ENCODE peak calls at places on chromosomes 13 and 19, in ten cellular contexts. L, V, E, F, N, U, B, H, D and M are unnamed samples.

GRCh38 chr19:35253316-35254286 is 4.8 kb downstream of the LSR start:
- DNase-seq in L (no peak), V (no peak), E (peak), F (no peak), N (no peak), U (peak), B (no peak), H (no peak), D (no peak), M (no peak)

GRCh38 chr13:43129511-43130130 is 106.2 kb downstream of the DNAJC15 start:
- DNase-seq in L (no peak), V (no peak), E (no peak), F (no peak), N (no peak), U (no peak), B (no peak), H (no peak), D (no peak), M (no peak)

GRCh38 chr13:71851541-71851940 is 15.5 kb downstream of the DACH1 start:
- DNase-seq in L (no peak), V (no peak), E (no peak), F (no peak), N (no peak), U (no peak), B (no peak), H (no peak), D (no peak), M (no peak)

GRCh38 chr19:45451181-45451849 is 16.5 kb upstream of the FOSB start:
- DNase-seq in L (no peak), V (peak), E (no peak), F (peak), N (no peak), U (no peak), B (peak), H (peak), D (peak), M (peak)

GRCh38 chr19:47391510-47392223 is 27.7 kb downstream of the MEIS3 start:
- DNase-seq in L (peak), V (peak), E (peak), F (peak), N (peak), U (peak), B (peak), H (peak), D (peak), M (peak)

GRCh38 chr19:7488736-7489353 is at the start of gene PEX11G:
- DNase-seq in L (peak), V (no peak), E (peak), F (peak), N (peak), U (peak), B (peak), H (peak), D (peak), M (peak)

GRCh38 chr19:17641181-17641580 is 47.0 kb downstream of the UNC13A start:
- DNase-seq in L (no peak), V (no peak), E (no peak), F (no peak), N (no peak), U (no peak), B (no peak), H (no peak), D (no peak), M (no peak)

GRCh38 chr19:8665468-8666213 is 33.0 kb downstream of the ACTL9 start:
- DNase-seq in L (no peak), V (no peak), E (no peak), F (no peak), N (no peak), U (no peak), B (no peak), H (no peak), D (no peak), M (no peak)

GRCh38 chr19:48558018-48558684 is 6.2 kb downstream of the SULT2B1 start:
- DNase-seq in L (no peak), V (peak), E (no peak), F (peak), N (no peak), U (no peak), B (peak), H (peak), D (peak), M (peak)

GRCh38 chr19:45471116-45471865 is 3.5 kb downstream of the FOSB start:
- DNase-seq in L (no peak), V (no peak), E (no peak), F (no peak), N (no peak), U (no peak), B (peak), H (no peak), D (no peak), M (no peak)

GRCh38 chr13:95073826-95074345 is 227.4 kb downstream of the ABCC4 start:
- DNase-seq in L (no peak), V (no peak), E (no peak), F (no peak), N (no peak), U (no peak), B (no peak), H (no peak), D (no peak), M (no peak)

GRCh38 chr13:42071667-42072419 is 23.4 kb downstream of the DGKH start:
- DNase-seq in L (no peak), V (no peak), E (no peak), F (no peak), N (no peak), U (no peak), B (no peak), H (peak), D (peak), M (no peak)

GRCh38 chr19:14110650-14111049 is 6.9 kb downstream of the PRKACA start:
- DNase-seq in L (no peak), V (no peak), E (no peak), F (no peak), N (no peak), U (no peak), B (no peak), H (no peak), D (no peak), M (no peak)

GRCh38 chr13:111117961-111118360 is 2.9 kb downstream of the ARHGEF7 start:
- DNase-seq in L (no peak), V (no peak), E (no peak), F (no peak), N (no peak), U (no peak), B (peak), H (no peak), D (no peak), M (no peak)

GRCh38 chr13:81171065-81171647 is 830.2 kb upstream of the SPRY2 start:
- DNase-seq in L (no peak), V (peak), E (no peak), F (no peak), N (no peak), U (peak), B (peak), H (no peak), D (peak), M (peak)

GRCh38 chr19:39671739-39672363 is 16.1 kb downstream of the LGALS16 start:
- DNase-seq in L (no peak), V (peak), E (no peak), F (peak), N (no peak), U (peak), B (peak), H (peak), D (peak), M (peak)

GRCh38 chr13:100630564-100630963 is 42.0 kb upstream of the GGACT start:
- DNase-seq in L (no peak), V (no peak), E (no peak), F (no peak), N (no peak), U (peak), B (no peak), H (no peak), D (no peak), M (no peak)

GRCh38 chr13:110495881-110496280 is 65.6 kb downstream of the RAB20 start:
- DNase-seq in L (no peak), V (no peak), E (no peak), F (no peak), N (no peak), U (no peak), B (no peak), H (no peak), D (no peak), M (no peak)

GRCh38 chr13:46321494-46322225 is 65.4 kb downstream of the RUBCNL start:
- DNase-seq in L (peak), V (peak), E (no peak), F (peak), N (peak), U (peak), B (peak), H (peak), D (peak), M (peak)

GRCh38 chr19:17966497-17967257 is at the start of gene KCNN1:
- DNase-seq in L (no peak), V (no peak), E (no peak), F (no peak), N (no peak), U (no peak), B (no peak), H (no peak), D (no peak), M (peak)

GRCh38 chr13:29693297-29693945 is 97.9 kb upstream of the SLC7A1 start:
- DNase-seq in L (no peak), V (no peak), E (no peak), F (peak), N (no peak), U (no peak), B (no peak), H (no peak), D (no peak), M (no peak)

GRCh38 chr13:41978007-41978406 is 17.1 kb upstream of the VWA8 start:
- DNase-seq in L (no peak), V (no peak), E (no peak), F (no peak), N (no peak), U (no peak), B (no peak), H (no peak), D (no peak), M (no peak)

GRCh38 chr19:1668339-1669123 is 16.1 kb upstream of the TCF3 start:
- DNase-seq in L (no peak), V (no peak), E (no peak), F (no peak), N (no peak), U (no peak), B (no peak), H (no peak), D (peak), M (no peak)

GRCh38 chr19:31553112-31553843 is 204.0 kb upstream of the TSHZ3 start:
- DNase-seq in L (no peak), V (peak), E (no peak), F (no peak), N (no peak), U (no peak), B (no peak), H (no peak), D (no peak), M (peak)